ENCODE peak calls at places on chromosomes 11 and 22, in eight cellular contexts. Z is IMR-90, G is astrocyte of the cerebellum, A is breast epithelium, T is SK-N-SH, C is nephron progenitor cell, N is adrenal gland, P is osteocyte. E is an unnamed sample.

GRCh38 chr11:36339899-36340298 is 43.8 kb downstream of the PRR5L start:
- DNase-seq in Z (no peak), G (no peak), A (no peak), T (peak), C (no peak), N (no peak), P (no peak), E (no peak)

GRCh38 chr11:60931897-60932296 is 7.6 kb downstream of the TMEM132A start:
- DNase-seq in Z (no peak), G (no peak), A (no peak), T (no peak), C (no peak), N (no peak), P (no peak), E (no peak)

GRCh38 chr11:96230686-96231085 is 112.3 kb downstream of the MAML2 start:
- DNase-seq in Z (no peak), G (no peak), A (no peak), T (no peak), C (no peak), N (no peak), P (no peak), E (no peak)

GRCh38 chr11:119112314-119113020 is 5.3 kb downstream of the C2CD2L start:
- DNase-seq in Z (no peak), G (no peak), A (no peak), T (no peak), C (no peak), N (no peak), P (no peak), E (no peak)

GRCh38 chr22:43230983-43231723 is 44.2 kb upstream of the TTLL12 start:
- DNase-seq in Z (peak), G (peak), A (no peak), T (peak), C (peak), N (peak), P (no peak), E (peak)

GRCh38 chr11:77175021-77175842 is 47.2 kb downstream of the MYO7A start:
- DNase-seq in Z (no peak), G (no peak), A (no peak), T (no peak), C (no peak), N (peak), P (no peak), E (no peak)

GRCh38 chr11:69250503-69251393 is 43.2 kb upstream of the MYEOV start:
- DNase-seq in Z (no peak), G (no peak), A (no peak), T (no peak), C (no peak), N (no peak), P (no peak), E (no peak)

GRCh38 chr11:103441021-103441420 is 331.8 kb downstream of the DYNC2H1 start:
- DNase-seq in Z (no peak), G (no peak), A (no peak), T (no peak), C (no peak), N (no peak), P (no peak), E (no peak)

GRCh38 chr11:30583505-30584280 is 2.5 kb downstream of the MPPED2 start:
- DNase-seq in Z (no peak), G (no peak), A (peak), T (peak), C (peak), N (peak), P (no peak), E (peak)

GRCh38 chr22:41998361-41999261 is at the start of gene WBP2NL:
- DNase-seq in Z (peak), G (peak), A (peak), T (peak), C (no peak), N (peak), P (no peak), E (peak)

GRCh38 chr11:35383953-35384352 is 35.4 kb downstream of the SLC1A2 start:
- DNase-seq in Z (peak), G (no peak), A (no peak), T (no peak), C (no peak), N (no peak), P (no peak), E (no peak)

GRCh38 chr22:35552186-35552842 is 11.7 kb downstream of the RASD2 start:
- DNase-seq in Z (no peak), G (no peak), A (no peak), T (peak), C (peak), N (no peak), P (no peak), E (no peak)

GRCh38 chr22:45262931-45263789 is 21.6 kb upstream of the UPK3A start:
- DNase-seq in Z (no peak), G (no peak), A (no peak), T (no peak), C (no peak), N (no peak), P (no peak), E (no peak)

GRCh38 chr11:9884601-9885000 is 220.7 kb downstream of the SWAP70 start:
- DNase-seq in Z (peak), G (no peak), A (no peak), T (no peak), C (no peak), N (no peak), P (no peak), E (no peak)

GRCh38 chr22:44272330-44272729 is 40.4 kb downstream of the SHISAL1 start:
- DNase-seq in Z (no peak), G (no peak), A (no peak), T (no peak), C (no peak), N (no peak), P (no peak), E (no peak)

GRCh38 chr11:79440451-79441158 is at the start of gene TENM4:
- DNase-seq in Z (peak), G (peak), A (no peak), T (peak), C (peak), N (peak), P (peak), E (peak)

GRCh38 chr11:128828350-128828749 is 38.7 kb downstream of the KCNJ1 start:
- DNase-seq in Z (peak), G (no peak), A (no peak), T (no peak), C (no peak), N (no peak), P (no peak), E (no peak)

GRCh38 chr11:122882189-122882808 is at the start of gene JHY:
- DNase-seq in Z (no peak), G (no peak), A (no peak), T (no peak), C (no peak), N (no peak), P (no peak), E (no peak)

GRCh38 chr11:116990061-116990473 is 108.2 kb downstream of the SIK3 start:
- DNase-seq in Z (peak), G (peak), A (no peak), T (no peak), C (no peak), N (no peak), P (no peak), E (no peak)

GRCh38 chr22:31240011-31240410 is 27.9 kb downstream of the LIMK2 start:
- DNase-seq in Z (peak), G (no peak), A (no peak), T (no peak), C (no peak), N (no peak), P (no peak), E (no peak)

GRCh38 chr11:71336176-71336995 is 84.0 kb upstream of the SHANK2 start:
- DNase-seq in Z (no peak), G (no peak), A (no peak), T (peak), C (no peak), N (no peak), P (peak), E (no peak)

GRCh38 chr22:45885941-45886395 is 91.0 kb downstream of the WNT7B start:
- DNase-seq in Z (no peak), G (no peak), A (no peak), T (peak), C (no peak), N (no peak), P (no peak), E (no peak)

GRCh38 chr11:117002639-117003305 is 95.5 kb downstream of the SIK3 start:
- DNase-seq in Z (no peak), G (no peak), A (peak), T (no peak), C (no peak), N (no peak), P (no peak), E (no peak)

GRCh38 chr11:76885390-76886097 is 24.8 kb downstream of the ACER3 start:
- DNase-seq in Z (peak), G (peak), A (no peak), T (no peak), C (no peak), N (no peak), P (no peak), E (no peak)

GRCh38 chr11:79336740-79337517 is 103.9 kb downstream of the TENM4 start:
- DNase-seq in Z (peak), G (no peak), A (no peak), T (no peak), C (no peak), N (no peak), P (no peak), E (no peak)

GRCh38 chr11:128535468-128536457 is 51.6 kb downstream of the ETS1 start:
- DNase-seq in Z (no peak), G (no peak), A (no peak), T (no peak), C (no peak), N (no peak), P (no peak), E (no peak)

GRCh38 chr11:16956538-16957153 is 57.6 kb downstream of the PLEKHA7 start:
- DNase-seq in Z (no peak), G (no peak), A (no peak), T (no peak), C (no peak), N (no peak), P (no peak), E (no peak)

GRCh38 chr11:65861533-65862183 is 1.4 kb downstream of the MUS81 start:
- DNase-seq in Z (no peak), G (no peak), A (no peak), T (no peak), C (no peak), N (no peak), P (no peak), E (no peak)

GRCh38 chr11:116558504-116559252 is 214.1 kb downstream of the BUD13 start:
- DNase-seq in Z (peak), G (no peak), A (no peak), T (no peak), C (no peak), N (no peak), P (no peak), E (no peak)

GRCh38 chr11:84889556-84889955 is 737.6 kb downstream of the DLG2 start:
- DNase-seq in Z (no peak), G (no peak), A (no peak), T (no peak), C (no peak), N (no peak), P (no peak), E (no peak)

GRCh38 chr11:5550440-5551095 is 2.2 kb upstream of the OR52H1 start:
- DNase-seq in Z (peak), G (peak), A (no peak), T (no peak), C (no peak), N (no peak), P (no peak), E (no peak)

GRCh38 chr11:26710489-26710888 is 11.4 kb downstream of the SLC5A12 start:
- DNase-seq in Z (no peak), G (no peak), A (no peak), T (no peak), C (no peak), N (no peak), P (no peak), E (no peak)

GRCh38 chr11:57776101-57776511 is 14.5 kb downstream of the CTNND1 start:
- DNase-seq in Z (peak), G (peak), A (no peak), T (no peak), C (no peak), N (no peak), P (no peak), E (no peak)

GRCh38 chr11:71339178-71339881 is 87.0 kb upstream of the SHANK2 start:
- DNase-seq in Z (no peak), G (no peak), A (peak), T (no peak), C (no peak), N (no peak), P (no peak), E (peak)

GRCh38 chr11:35352107-35352888 is 67.1 kb downstream of the SLC1A2 start:
- DNase-seq in Z (peak), G (peak), A (no peak), T (no peak), C (no peak), N (no peak), P (no peak), E (no peak)

GRCh38 chr22:31544481-31545480 is 48.4 kb downstream of the SFI1 start:
- DNase-seq in Z (peak), G (no peak), A (no peak), T (no peak), C (peak), N (peak), P (no peak), E (no peak)

GRCh38 chr11:29937526-29937925 is 79.3 kb downstream of the KCNA4 start:
- DNase-seq in Z (no peak), G (no peak), A (no peak), T (no peak), C (no peak), N (no peak), P (no peak), E (no peak)

GRCh38 chr11:46285594-46286033 is 8.2 kb downstream of the CREB3L1 start:
- DNase-seq in Z (peak), G (no peak), A (no peak), T (no peak), C (no peak), N (peak), P (no peak), E (no peak)

GRCh38 chr22:26168934-26169311 is 339 bp upstream of the SEZ6L start:
- DNase-seq in Z (no peak), G (no peak), A (no peak), T (no peak), C (no peak), N (no peak), P (no peak), E (no peak)

GRCh38 chr22:26172389-26172990 is 3.2 kb downstream of the SEZ6L start:
- DNase-seq in Z (peak), G (no peak), A (no peak), T (peak), C (peak), N (peak), P (peak), E (no peak)

GRCh38 chr22:26170112-26170492 is 840 bp downstream of the SEZ6L start:
- DNase-seq in Z (no peak), G (no peak), A (no peak), T (no peak), C (peak), N (no peak), P (no peak), E (no peak)

GRCh38 chr22:26169312-26170111 is at the start of gene SEZ6L:
- DNase-seq in Z (no peak), G (no peak), A (no peak), T (peak), C (peak), N (no peak), P (peak), E (no peak)

GRCh38 chr22:26170795-26171194 is 1.5 kb downstream of the SEZ6L start:
- DNase-seq in Z (no peak), G (no peak), A (no peak), T (peak), C (peak), N (no peak), P (peak), E (no peak)
- TF ChIP-seq CTCF in Z (no peak), G (no peak), A (no peak), T (no peak), C (peak), N (no peak), P (no peak), E (no peak)

GRCh38 chr22:46902998-46903916 is 140.8 kb downstream of the TBC1D22A start:
- DNase-seq in Z (no peak), G (no peak), A (no peak), T (no peak), C (no peak), N (no peak), P (peak), E (no peak)
- TF ChIP-seq CTCF in Z (no peak), G (peak), A (no peak), T (no peak), C (no peak), N (no peak), P (no peak), E (no peak)

DNA sequence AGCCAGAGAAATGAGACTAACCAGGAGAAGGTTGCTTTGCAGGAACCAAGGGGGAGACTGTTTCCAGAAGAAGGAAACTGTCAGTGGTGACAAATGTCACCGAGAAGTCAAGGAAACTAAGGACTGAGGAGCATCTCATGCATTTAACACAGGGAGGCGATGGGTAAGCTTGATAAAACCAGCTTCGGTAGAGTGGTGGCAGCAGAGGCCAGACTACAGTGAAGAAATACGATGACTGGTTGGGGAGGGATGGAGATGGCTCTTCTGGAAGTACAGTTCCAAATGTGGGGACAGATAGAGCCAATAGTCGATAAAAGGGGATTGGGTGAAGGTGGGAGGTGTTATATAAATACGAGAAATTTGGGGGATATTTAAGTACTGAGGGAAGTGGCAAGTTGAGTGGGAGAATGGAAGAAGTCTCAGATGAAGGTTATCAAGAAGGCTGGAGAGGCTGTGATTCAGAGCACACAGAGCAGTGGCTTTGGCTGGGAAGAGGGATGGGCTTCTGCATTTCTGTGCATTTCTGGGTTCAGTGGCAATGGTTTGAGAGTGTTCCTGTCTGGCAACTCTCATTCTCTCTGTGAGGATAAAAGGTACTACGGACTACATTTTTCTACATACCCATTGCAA is 29.2 kb downstream of the SC5D start:
- DNase-seq in Z (peak), G (no peak), A (peak), T (no peak), C (no peak), N (peak), P (no peak), E (peak)
- TF ChIP-seq CTCF in Z (no peak), G (peak), A (peak), T (no peak), C (no peak), N (peak), P (peak), E (peak)

GRCh38 chr22:19705181-19705934 is 8.9 kb upstream of the SEPTIN5 start:
- DNase-seq in Z (no peak), G (no peak), A (no peak), T (no peak), C (no peak), N (no peak), P (no peak), E (no peak)
- TF ChIP-seq CTCF in Z (no peak), G (peak), A (no peak), T (peak), C (peak), N (no peak), P (peak), E (no peak)

GRCh38 chr11:111977141-111978027 is 40.2 kb downstream of the DIXDC1 start:
- DNase-seq in Z (no peak), G (no peak), A (peak), T (peak), C (peak), N (peak), P (peak), E (peak)

GRCh38 chr11:111976119-111976518 is 39.0 kb downstream of the DIXDC1 start:
- DNase-seq in Z (no peak), G (no peak), A (no peak), T (no peak), C (no peak), N (no peak), P (no peak), E (no peak)

GRCh38 chr11:111974451-111974850 is 37.3 kb downstream of the DIXDC1 start:
- DNase-seq in Z (no peak), G (no peak), A (no peak), T (no peak), C (no peak), N (no peak), P (no peak), E (no peak)

GRCh38 chr11:111976614-111977140 is 39.5 kb downstream of the DIXDC1 start:
- DNase-seq in Z (no peak), G (no peak), A (peak), T (no peak), C (no peak), N (peak), P (no peak), E (peak)

GRCh38 chr11:111975076-111975806 is 38.1 kb downstream of the DIXDC1 start:
- DNase-seq in Z (no peak), G (no peak), A (no peak), T (no peak), C (no peak), N (peak), P (no peak), E (no peak)
- TF ChIP-seq CTCF in Z (peak), G (no peak), A (no peak), T (peak), C (no peak), N (peak), P (no peak), E (peak)

GRCh38 chr11:1048375-1049070 is 12.0 kb upstream of the MUC6 start:
- DNase-seq in Z (no peak), G (no peak), A (no peak), T (peak), C (peak), N (peak), P (no peak), E (no peak)
- TF ChIP-seq CTCF in Z (no peak), G (no peak), A (no peak), T (no peak), C (no peak), N (no peak), P (no peak), E (no peak)

DNA sequence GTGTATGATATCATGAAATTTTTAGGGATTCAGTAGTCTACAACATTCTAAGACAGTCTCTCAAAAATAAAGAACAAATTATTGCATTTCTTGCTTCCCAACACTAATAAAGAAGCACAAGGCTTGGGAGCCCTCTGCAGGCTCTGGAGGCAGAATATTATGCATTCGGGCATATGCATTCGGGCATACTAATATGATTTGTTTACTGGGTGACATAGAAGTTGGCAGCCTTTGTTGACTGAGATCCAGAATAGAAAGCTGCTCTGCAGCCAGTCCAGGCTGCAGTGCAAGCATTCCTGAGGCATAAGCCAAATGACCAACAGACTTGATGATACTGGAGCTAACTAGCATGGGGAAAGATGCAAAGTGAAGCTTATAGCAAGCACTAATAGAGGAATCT is 945.5 kb downstream of the OPCML start:
- DNase-seq in Z (peak), G (peak), A (no peak), T (no peak), C (no peak), N (no peak), P (no peak), E (no peak)
- TF ChIP-seq CTCF in Z (no peak), G (no peak), A (no peak), T (no peak), C (no peak), N (no peak), P (no peak), E (no peak)

GRCh38 chr22:33126881-33127280 is 68.7 kb upstream of the SYN3 start:
- DNase-seq in Z (no peak), G (no peak), A (no peak), T (peak), C (no peak), N (no peak), P (no peak), E (no peak)
- TF ChIP-seq CTCF in Z (no peak), G (no peak), A (no peak), T (no peak), C (peak), N (no peak), P (no peak), E (no peak)